ENCODE peak calls at places on chromosomes 11 and 22, in nine cellular contexts. One of them, this sample, is unnamed.

GRCh38 chr11:9625158-9625557 is 38.7 kb upstream of the SWAP70 start:
- DNase-seq in right lobe of liver: no peak
- DNase-seq in NB4: no peak
- DNase-seq in thyroid gland: peak
- DNase-seq in body of pancreas: no peak
- DNase-seq in prostate gland: peak
- DNase-seq in stomach: no peak
- DNase-seq in A549: no peak
- DNase-seq in esophagus squamous epithelium: no peak
- DNase-seq in this sample: no peak

GRCh38 chr22:28021116-28021997 is 102.3 kb upstream of the PITPNB start:
- DNase-seq in esophagus squamous epithelium: no peak
- DNase-seq in body of pancreas: no peak
- DNase-seq in right lobe of liver: peak
- DNase-seq in NB4: no peak
- DNase-seq in prostate gland: no peak
- DNase-seq in A549: no peak
- DNase-seq in stomach: peak
- DNase-seq in thyroid gland: no peak
- DNase-seq in this sample: no peak

GRCh38 chr22:23078462-23078787 is 8.1 kb downstream of the GNAZ start:
- DNase-seq in NB4: no peak
- DNase-seq in thyroid gland: no peak
- DNase-seq in right lobe of liver: no peak
- DNase-seq in stomach: no peak
- DNase-seq in A549: no peak
- DNase-seq in prostate gland: no peak
- DNase-seq in esophagus squamous epithelium: no peak
- DNase-seq in body of pancreas: no peak
- DNase-seq in this sample: no peak

GRCh38 chr11:119791047-119791446 is 62.0 kb upstream of the NECTIN1 start:
- DNase-seq in stomach: no peak
- DNase-seq in thyroid gland: no peak
- DNase-seq in esophagus squamous epithelium: no peak
- DNase-seq in right lobe of liver: peak
- DNase-seq in A549: no peak
- DNase-seq in body of pancreas: no peak
- DNase-seq in prostate gland: no peak
- DNase-seq in NB4: no peak
- DNase-seq in this sample: no peak

GRCh38 chr11:77619576-77620198 is 17.9 kb downstream of the CLNS1A start:
- DNase-seq in prostate gland: peak
- DNase-seq in NB4: peak
- DNase-seq in A549: peak
- DNase-seq in thyroid gland: no peak
- DNase-seq in stomach: no peak
- DNase-seq in right lobe of liver: no peak
- DNase-seq in esophagus squamous epithelium: no peak
- DNase-seq in body of pancreas: no peak
- DNase-seq in this sample: no peak

GRCh38 chr11:74849525-74850391 is 99.1 kb downstream of the XRRA1 start:
- DNase-seq in NB4: peak
- DNase-seq in stomach: no peak
- DNase-seq in body of pancreas: no peak
- DNase-seq in thyroid gland: no peak
- DNase-seq in esophagus squamous epithelium: no peak
- DNase-seq in A549: no peak
- DNase-seq in right lobe of liver: no peak
- DNase-seq in prostate gland: no peak
- DNase-seq in this sample: peak

GRCh38 chr22:35601743-35602633 is 15.1 kb downstream of the MB start:
- DNase-seq in A549: peak
- DNase-seq in NB4: peak
- DNase-seq in stomach: no peak
- DNase-seq in prostate gland: no peak
- DNase-seq in right lobe of liver: no peak
- DNase-seq in esophagus squamous epithelium: no peak
- DNase-seq in body of pancreas: peak
- DNase-seq in thyroid gland: peak
- DNase-seq in this sample: peak

GRCh38 chr11:59174664-59175033 is 2.7 kb downstream of the DTX4 start:
- DNase-seq in right lobe of liver: peak
- DNase-seq in NB4: no peak
- DNase-seq in esophagus squamous epithelium: no peak
- DNase-seq in A549: peak
- DNase-seq in thyroid gland: peak
- DNase-seq in body of pancreas: no peak
- DNase-seq in stomach: peak
- DNase-seq in prostate gland: no peak
- DNase-seq in this sample: peak

GRCh38 chr22:36073476-36073875 is 44.9 kb upstream of the RBFOX2 start:
- DNase-seq in esophagus squamous epithelium: no peak
- DNase-seq in right lobe of liver: no peak
- DNase-seq in prostate gland: no peak
- DNase-seq in A549: no peak
- DNase-seq in thyroid gland: no peak
- DNase-seq in NB4: no peak
- DNase-seq in stomach: no peak
- DNase-seq in body of pancreas: no peak
- DNase-seq in this sample: no peak

GRCh38 chr11:70435765-70436500 is 37.6 kb downstream of the CTTN start:
- DNase-seq in esophagus squamous epithelium: no peak
- DNase-seq in body of pancreas: no peak
- DNase-seq in A549: no peak
- DNase-seq in thyroid gland: no peak
- DNase-seq in NB4: no peak
- DNase-seq in stomach: no peak
- DNase-seq in prostate gland: no peak
- DNase-seq in right lobe of liver: no peak
- DNase-seq in this sample: no peak

GRCh38 chr11:111812211-111812610 is 46.0 kb upstream of the PPP2R1B start:
- DNase-seq in A549: no peak
- DNase-seq in NB4: no peak
- DNase-seq in thyroid gland: no peak
- DNase-seq in prostate gland: no peak
- DNase-seq in body of pancreas: no peak
- DNase-seq in stomach: no peak
- DNase-seq in right lobe of liver: no peak
- DNase-seq in esophagus squamous epithelium: no peak
- DNase-seq in this sample: no peak

GRCh38 chr22:44159230-44159629 is 21.5 kb upstream of the PARVG start:
- DNase-seq in stomach: no peak
- DNase-seq in NB4: no peak
- DNase-seq in body of pancreas: no peak
- DNase-seq in right lobe of liver: no peak
- DNase-seq in prostate gland: no peak
- DNase-seq in thyroid gland: no peak
- DNase-seq in A549: no peak
- DNase-seq in esophagus squamous epithelium: no peak
- DNase-seq in this sample: no peak

GRCh38 chr22:27181537-27181936 is 524.1 kb downstream of the MIAT start:
- DNase-seq in right lobe of liver: no peak
- DNase-seq in body of pancreas: no peak
- DNase-seq in esophagus squamous epithelium: no peak
- DNase-seq in stomach: no peak
- DNase-seq in NB4: no peak
- DNase-seq in thyroid gland: no peak
- DNase-seq in prostate gland: no peak
- DNase-seq in A549: no peak
- DNase-seq in this sample: no peak

GRCh38 chr11:10699072-10699471 is 5.5 kb upstream of the IRAG1 start:
- DNase-seq in NB4: no peak
- DNase-seq in stomach: no peak
- DNase-seq in body of pancreas: no peak
- DNase-seq in A549: no peak
- DNase-seq in right lobe of liver: no peak
- DNase-seq in esophagus squamous epithelium: no peak
- DNase-seq in thyroid gland: no peak
- DNase-seq in prostate gland: no peak
- DNase-seq in this sample: no peak

GRCh38 chr22:26648761-26649363 is 8.5 kb upstream of the MIAT start:
- DNase-seq in right lobe of liver: no peak
- DNase-seq in A549: no peak
- DNase-seq in body of pancreas: no peak
- DNase-seq in NB4: peak
- DNase-seq in prostate gland: no peak
- DNase-seq in esophagus squamous epithelium: no peak
- DNase-seq in thyroid gland: no peak
- DNase-seq in stomach: no peak
- DNase-seq in this sample: no peak

GRCh38 chr11:9956483-9956882 is 292.6 kb downstream of the SWAP70 start:
- DNase-seq in NB4: no peak
- DNase-seq in stomach: no peak
- DNase-seq in esophagus squamous epithelium: no peak
- DNase-seq in right lobe of liver: no peak
- DNase-seq in body of pancreas: no peak
- DNase-seq in A549: no peak
- DNase-seq in prostate gland: no peak
- DNase-seq in thyroid gland: no peak
- DNase-seq in this sample: no peak

GRCh38 chr11:60872124-60872951 is 5.0 kb downstream of the ZP1 start:
- DNase-seq in right lobe of liver: no peak
- DNase-seq in stomach: peak
- DNase-seq in A549: peak
- DNase-seq in NB4: peak
- DNase-seq in esophagus squamous epithelium: no peak
- DNase-seq in thyroid gland: no peak
- DNase-seq in prostate gland: no peak
- DNase-seq in body of pancreas: peak
- DNase-seq in this sample: no peak

GRCh38 chr11:72630104-72630852 is 43.9 kb downstream of the PDE2A start:
- DNase-seq in A549: no peak
- DNase-seq in thyroid gland: no peak
- DNase-seq in NB4: no peak
- DNase-seq in body of pancreas: no peak
- DNase-seq in stomach: no peak
- DNase-seq in esophagus squamous epithelium: no peak
- DNase-seq in right lobe of liver: no peak
- DNase-seq in prostate gland: no peak
- DNase-seq in this sample: no peak

GRCh38 chr11:60895687-60896086 is 10.7 kb downstream of the PRPF19 start:
- DNase-seq in NB4: no peak
- DNase-seq in body of pancreas: no peak
- DNase-seq in A549: no peak
- DNase-seq in esophagus squamous epithelium: no peak
- DNase-seq in stomach: no peak
- DNase-seq in thyroid gland: no peak
- DNase-seq in prostate gland: no peak
- DNase-seq in right lobe of liver: no peak
- DNase-seq in this sample: no peak

GRCh38 chr11:17014321-17014773 is at the start of gene PLEKHA7:
- DNase-seq in right lobe of liver: peak
- DNase-seq in NB4: no peak
- DNase-seq in body of pancreas: peak
- DNase-seq in A549: peak
- DNase-seq in stomach: peak
- DNase-seq in esophagus squamous epithelium: no peak
- DNase-seq in prostate gland: no peak
- DNase-seq in thyroid gland: peak
- DNase-seq in this sample: no peak

GRCh38 chr22:50286701-50287318 is 16.6 kb upstream of the MAPK11 start:
- DNase-seq in thyroid gland: no peak
- DNase-seq in body of pancreas: no peak
- DNase-seq in A549: no peak
- DNase-seq in prostate gland: no peak
- DNase-seq in right lobe of liver: no peak
- DNase-seq in esophagus squamous epithelium: no peak
- DNase-seq in NB4: no peak
- DNase-seq in stomach: no peak
- DNase-seq in this sample: no peak
- TF ChIP-seq POLR2A in thyroid gland: no peak
- TF ChIP-seq POLR2A in body of pancreas: no peak
- TF ChIP-seq POLR2A in A549: no peak
- TF ChIP-seq POLR2A in prostate gland: no peak
- TF ChIP-seq POLR2A in right lobe of liver: no peak
- TF ChIP-seq POLR2A in esophagus squamous epithelium: no peak
- TF ChIP-seq POLR2A in NB4: no peak
- TF ChIP-seq POLR2A in stomach: no peak
- TF ChIP-seq POLR2A in this sample: no peak

GRCh38 chr11:31509412-31510345 is at the start of the genes ELP4 and IMMP1L:
- DNase-seq in right lobe of liver: peak
- DNase-seq in A549: peak
- DNase-seq in NB4: peak
- DNase-seq in prostate gland: peak
- DNase-seq in esophagus squamous epithelium: peak
- DNase-seq in stomach: peak
- DNase-seq in thyroid gland: peak
- DNase-seq in body of pancreas: peak
- DNase-seq in this sample: peak
- TF ChIP-seq POLR2A in right lobe of liver: peak
- TF ChIP-seq POLR2A in A549: peak
- TF ChIP-seq POLR2A in NB4: peak
- TF ChIP-seq POLR2A in prostate gland: peak
- TF ChIP-seq POLR2A in esophagus squamous epithelium: no peak
- TF ChIP-seq POLR2A in stomach: no peak
- TF ChIP-seq POLR2A in thyroid gland: peak
- TF ChIP-seq POLR2A in body of pancreas: peak
- TF ChIP-seq POLR2A in this sample: peak

GRCh38 chr11:110711776-110712642 is at the start of gene ARHGAP20:
- DNase-seq in NB4: no peak
- DNase-seq in esophagus squamous epithelium: no peak
- DNase-seq in A549: peak
- DNase-seq in thyroid gland: peak
- DNase-seq in stomach: peak
- DNase-seq in body of pancreas: peak
- DNase-seq in prostate gland: peak
- DNase-seq in right lobe of liver: peak
- DNase-seq in this sample: no peak
- TF ChIP-seq POLR2A in NB4: no peak
- TF ChIP-seq POLR2A in esophagus squamous epithelium: no peak
- TF ChIP-seq POLR2A in A549: no peak
- TF ChIP-seq POLR2A in thyroid gland: peak
- TF ChIP-seq POLR2A in stomach: no peak
- TF ChIP-seq POLR2A in body of pancreas: no peak
- TF ChIP-seq POLR2A in prostate gland: peak
- TF ChIP-seq POLR2A in right lobe of liver: peak
- TF ChIP-seq POLR2A in this sample: no peak

GRCh38 chr11:126307706-126308105 is 3.8 kb downstream of the DCPS start:
- DNase-seq in NB4: peak
- DNase-seq in esophagus squamous epithelium: no peak
- DNase-seq in A549: peak
- DNase-seq in stomach: no peak
- DNase-seq in prostate gland: no peak
- DNase-seq in right lobe of liver: peak
- DNase-seq in body of pancreas: peak
- DNase-seq in thyroid gland: no peak
- DNase-seq in this sample: no peak
- TF ChIP-seq POLR2A in NB4: no peak
- TF ChIP-seq POLR2A in esophagus squamous epithelium: no peak
- TF ChIP-seq POLR2A in A549: no peak
- TF ChIP-seq POLR2A in stomach: no peak
- TF ChIP-seq POLR2A in prostate gland: no peak
- TF ChIP-seq POLR2A in right lobe of liver: no peak
- TF ChIP-seq POLR2A in body of pancreas: no peak
- TF ChIP-seq POLR2A in thyroid gland: no peak
- TF ChIP-seq POLR2A in this sample: no peak

GRCh38 chr11:3165152-3165705 is at the start of gene OSBPL5:
- DNase-seq in A549: peak
- DNase-seq in thyroid gland: peak
- DNase-seq in right lobe of liver: peak
- DNase-seq in body of pancreas: peak
- DNase-seq in esophagus squamous epithelium: no peak
- DNase-seq in prostate gland: peak
- DNase-seq in stomach: peak
- DNase-seq in NB4: peak
- DNase-seq in this sample: peak
- TF ChIP-seq POLR2A in A549: peak
- TF ChIP-seq POLR2A in thyroid gland: peak
- TF ChIP-seq POLR2A in right lobe of liver: peak
- TF ChIP-seq POLR2A in body of pancreas: peak
- TF ChIP-seq POLR2A in esophagus squamous epithelium: no peak
- TF ChIP-seq POLR2A in prostate gland: peak
- TF ChIP-seq POLR2A in stomach: no peak
- TF ChIP-seq POLR2A in NB4: peak
- TF ChIP-seq POLR2A in this sample: peak